ENCODE peak calls at places on chromosomes 2 and 18, in five cellular contexts. M is mesendoderm; X is stimulated activated CD8-positive, alpha-beta memory T cell treated with anti-CD3 and anti-CD28 coated beads, Interleukin-15, amount 100 ng/mL, for 4 hours; K is GM23248; S is anterior cingulate cortex. N is an unnamed sample.

GRCh38 chr2:225112362-225113111 is 70.3 kb upstream of the DOCK10 start:
- DNase-seq in X (no peak), M (no peak), K (no peak), S (no peak), N (no peak)

GRCh38 chr2:24821433-24821891 is 28.2 kb downstream of the CENPO start:
- DNase-seq in X (no peak), K (no peak), M (no peak), S (no peak), N (no peak)

GRCh38 chr2:16100006-16100405 is 159.7 kb downstream of the MYCN start:
- DNase-seq in X (no peak), M (peak), K (no peak), S (no peak), N (no peak)

GRCh38 chr2:199379251-199379650 is 78.5 kb downstream of the SATB2 start:
- DNase-seq in K (peak), M (no peak), S (no peak), X (no peak), N (no peak)

GRCh38 chr2:138712212-138712979 is 67.8 kb downstream of the NXPH2 start:
- DNase-seq in X (no peak), S (no peak), K (peak), M (no peak), N (no peak)

GRCh38 chr18:5717241-5717640 is 173.4 kb upstream of the EPB41L3 start:
- DNase-seq in M (no peak), K (no peak), S (no peak), X (no peak), N (no peak)

GRCh38 chr2:209425082-209426071 is 1.5 kb downstream of the MAP2 start:
- DNase-seq in X (no peak), S (no peak), M (peak), K (peak), N (no peak)

GRCh38 chr18:22985250-22985649 is 52.1 kb downstream of the RBBP8 start:
- DNase-seq in S (no peak), K (no peak), X (no peak), M (no peak), N (no peak)

GRCh38 chr2:74530239-74531161 is 767 bp downstream of the HTRA2 start:
- DNase-seq in K (peak), S (peak), X (no peak), M (peak), N (no peak)

GRCh38 chr2:217667545-217667944 is 335.2 kb downstream of the TNS1 start:
- DNase-seq in X (no peak), S (no peak), K (no peak), M (no peak), N (peak)

GRCh38 chr2:45669109-45669508 is 17.6 kb downstream of the PRKCE start:
- DNase-seq in K (peak), S (no peak), X (no peak), M (no peak), N (no peak)

GRCh38 chr2:235595420-235596010 is 101.7 kb downstream of the AGAP1 start:
- DNase-seq in S (peak), K (peak), M (peak), X (no peak), N (peak)

GRCh38 chr2:114661926-114662670 is 219.7 kb downstream of the DPP10 start:
- DNase-seq in S (peak), K (peak), M (peak), X (no peak), N (no peak)

GRCh38 chr18:10015941-10016819 is 102.4 kb downstream of the VAPA start:
- DNase-seq in X (no peak), K (peak), M (peak), S (no peak), N (peak)

GRCh38 chr2:173869830-173870229 is 95.3 kb downstream of the SP3 start:
- DNase-seq in S (no peak), M (no peak), K (peak), X (no peak), N (no peak)